ENCODE peak calls at places on chromosomes 6 and 20, in four cellular contexts. One of them, this sample, is unnamed.

GRCh38 chr20:46559685-46560440 is 9.4 kb upstream of the OCSTAMP start:
- DNase-seq in central memory CD4-positive, alpha-beta T cell: no peak
- DNase-seq in substantia nigra: peak; percentile 48
- DNase-seq in activated CD8-positive, alpha-beta memory T cell treated with anti-CD3 and anti-CD28 coated beads for 1 hour: no peak
- DNase-seq in this sample: no peak

GRCh38 chr20:17511401-17511800 is 19.8 kb downstream of the BFSP1 start:
- DNase-seq in activated CD8-positive, alpha-beta memory T cell treated with anti-CD3 and anti-CD28 coated beads for 1 hour: no peak
- DNase-seq in substantia nigra: no peak
- DNase-seq in central memory CD4-positive, alpha-beta T cell: no peak
- DNase-seq in this sample: no peak

GRCh38 chr6:157107915-157108651 is 215.2 kb downstream of the TMEM242 start:
- DNase-seq in substantia nigra: no peak
- DNase-seq in central memory CD4-positive, alpha-beta T cell: no peak
- DNase-seq in activated CD8-positive, alpha-beta memory T cell treated with anti-CD3 and anti-CD28 coated beads for 1 hour: no peak
- DNase-seq in this sample: no peak

GRCh38 chr6:125930810-125931418 is 25.7 kb upstream of the HINT3 start:
- DNase-seq in central memory CD4-positive, alpha-beta T cell: no peak
- DNase-seq in activated CD8-positive, alpha-beta memory T cell treated with anti-CD3 and anti-CD28 coated beads for 1 hour: no peak
- DNase-seq in substantia nigra: no peak
- DNase-seq in this sample: no peak

GRCh38 chr6:34243131-34243771 is 5.6 kb downstream of the SMIM29 start:
- DNase-seq in activated CD8-positive, alpha-beta memory T cell treated with anti-CD3 and anti-CD28 coated beads for 1 hour: no peak
- DNase-seq in central memory CD4-positive, alpha-beta T cell: no peak
- DNase-seq in substantia nigra: no peak
- DNase-seq in this sample: no peak

GRCh38 chr20:37406010-37406998 is 60.4 kb downstream of the SRC start:
- DNase-seq in substantia nigra: peak; percentile 17
- DNase-seq in activated CD8-positive, alpha-beta memory T cell treated with anti-CD3 and anti-CD28 coated beads for 1 hour: no peak
- DNase-seq in central memory CD4-positive, alpha-beta T cell: no peak
- DNase-seq in this sample: no peak

GRCh38 chr20:13322621-13323020 is 101.5 kb downstream of the ISM1 start:
- DNase-seq in substantia nigra: no peak
- DNase-seq in activated CD8-positive, alpha-beta memory T cell treated with anti-CD3 and anti-CD28 coated beads for 1 hour: no peak
- DNase-seq in central memory CD4-positive, alpha-beta T cell: no peak
- DNase-seq in this sample: no peak

GRCh38 chr6:30399390-30400058 is 54.6 kb downstream of the RPP21 start:
- DNase-seq in central memory CD4-positive, alpha-beta T cell: no peak
- DNase-seq in substantia nigra: no peak
- DNase-seq in activated CD8-positive, alpha-beta memory T cell treated with anti-CD3 and anti-CD28 coated beads for 1 hour: no peak
- DNase-seq in this sample: no peak

GRCh38 chr6:42771741-42772100 is 10.1 kb upstream of the BICRAL start:
- DNase-seq in central memory CD4-positive, alpha-beta T cell: no peak
- DNase-seq in activated CD8-positive, alpha-beta memory T cell treated with anti-CD3 and anti-CD28 coated beads for 1 hour: no peak
- DNase-seq in substantia nigra: no peak
- DNase-seq in this sample: no peak

GRCh38 chr6:157561037-157561790 is 180.2 kb downstream of the ZDHHC14 start:
- DNase-seq in central memory CD4-positive, alpha-beta T cell: no peak
- DNase-seq in activated CD8-positive, alpha-beta memory T cell treated with anti-CD3 and anti-CD28 coated beads for 1 hour: no peak
- DNase-seq in substantia nigra: no peak
- DNase-seq in this sample: no peak

GRCh38 chr20:9136114-9136513 is 67.2 kb downstream of the PLCB4 start:
- DNase-seq in activated CD8-positive, alpha-beta memory T cell treated with anti-CD3 and anti-CD28 coated beads for 1 hour: no peak
- DNase-seq in central memory CD4-positive, alpha-beta T cell: no peak
- DNase-seq in substantia nigra: no peak
- DNase-seq in this sample: no peak

GRCh38 chr6:132490478-132491204 is 22.3 kb downstream of the STX7 start:
- DNase-seq in substantia nigra: no peak
- DNase-seq in activated CD8-positive, alpha-beta memory T cell treated with anti-CD3 and anti-CD28 coated beads for 1 hour: no peak
- DNase-seq in central memory CD4-positive, alpha-beta T cell: no peak
- DNase-seq in this sample: no peak

This sample was measured in anterior cingulate cortex.